ENCODE peak calls at places on chromosome 9, in eight cellular contexts. G is heart left ventricle, N is IMR-90, W is A673, H is stomach, Q is tibial artery, B is lower lobe of right lung, V is heart right ventricle. A is an unnamed sample.

GRCh38 chr9:29625292-29625731 is 2052.0 kb upstream of the C9orf72 start:
- DNase-seq in G (no peak), N (no peak), W (peak; percentile 98), H (no peak), Q (no peak), B (no peak), V (no peak), A (no peak)

GRCh38 chr9:112700080-112700479 is 17.8 kb downstream of the INIP start:
- DNase-seq in G (no peak), N (peak; percentile 30), W (no peak), H (no peak), Q (no peak), B (no peak), V (no peak), A (no peak)

GRCh38 chr9:89732295-89732951 is 127.6 kb downstream of the GADD45G start:
- DNase-seq in G (no peak), N (no peak), W (no peak), H (no peak), Q (no peak), B (no peak), V (no peak), A (no peak)

GRCh38 chr9:15135167-15135792 is 171.7 kb downstream of the TTC39B start:
- DNase-seq in G (peak; percentile 44), N (peak; percentile 69), W (peak; percentile 85), H (peak; percentile 51), Q (peak; percentile 54), B (no peak), V (peak; percentile 47), A (peak; percentile 63)

GRCh38 chr9:1962588-1963134 is 52.5 kb upstream of the SMARCA2 start:
- DNase-seq in G (no peak), N (no peak), W (no peak), H (no peak), Q (no peak), B (no peak), V (no peak), A (no peak)

GRCh38 chr9:78510035-78510434 is 213.1 kb downstream of the PSAT1 start:
- DNase-seq in G (no peak), N (no peak), W (no peak), H (no peak), Q (no peak), B (no peak), V (no peak), A (no peak)

GRCh38 chr9:127050152-127050551 is 72.3 kb downstream of the ANGPTL2 start:
- DNase-seq in G (no peak), N (no peak), W (no peak), H (no peak), Q (no peak), B (no peak), V (no peak), A (no peak)

GRCh38 chr9:86767373-86767772 is 179.9 kb downstream of the GAS1 start:
- DNase-seq in G (no peak), N (no peak), W (no peak), H (no peak), Q (no peak), B (no peak), V (no peak), A (no peak)

GRCh38 chr9:114091711-114092110 is 7.4 kb downstream of the KIF12 start:
- DNase-seq in G (no peak), N (no peak), W (no peak), H (no peak), Q (peak; percentile 8), B (no peak), V (no peak), A (no peak)

GRCh38 chr9:27117489-27118135 is 8.6 kb downstream of the TEK start:
- DNase-seq in G (peak; percentile 90), N (no peak), W (no peak), H (peak; percentile 70), Q (peak; percentile 54), B (peak; percentile 65), V (peak; percentile 82), A (no peak)

GRCh38 chr9:124594215-124594614 is 87.0 kb upstream of the NR5A1 start:
- DNase-seq in G (no peak), N (peak; percentile 20), W (peak; percentile 33), H (no peak), Q (no peak), B (no peak), V (no peak), A (no peak)

GRCh38 chr9:88802533-88802932 is 188.7 kb upstream of the S1PR3 start:
- DNase-seq in G (no peak), N (no peak), W (no peak), H (no peak), Q (no peak), B (no peak), V (no peak), A (no peak)

GRCh38 chr9:88657893-88658292 is 122.9 kb downstream of the NXNL2 start:
- DNase-seq in G (no peak), N (peak; percentile 44), W (no peak), H (no peak), Q (no peak), B (no peak), V (no peak), A (no peak)

GRCh38 chr9:100505564-100506159 is 32.7 kb downstream of the TMEFF1 start:
- DNase-seq in G (peak; percentile 58), N (peak; percentile 30), W (peak; percentile 86), H (peak; percentile 65), Q (peak; percentile 37), B (peak; percentile 77), V (peak; percentile 58), A (peak; percentile 90)

GRCh38 chr9:106758911-106759310 is 104.1 kb upstream of the ZNF462 start:
- DNase-seq in G (no peak), N (no peak), W (no peak), H (no peak), Q (no peak), B (no peak), V (no peak), A (no peak)

GRCh38 chr9:97427885-97428284 is 16.0 kb downstream of the TDRD7 start:
- DNase-seq in G (no peak), N (no peak), W (no peak), H (no peak), Q (no peak), B (no peak), V (no peak), A (no peak)

GRCh38 chr9:81116340-81117207 is 572.8 kb downstream of the TLE1 start:
- DNase-seq in G (no peak), N (peak; percentile 47), W (no peak), H (no peak), Q (no peak), B (no peak), V (no peak), A (no peak)

GRCh38 chr9:135365013-135365768 is 114.4 kb upstream of the PPP1R26 start:
- DNase-seq in G (no peak), N (no peak), W (no peak), H (no peak), Q (no peak), B (no peak), V (no peak), A (no peak)
- H3K4me1 ChIP-seq in G (no peaks in the 10 kb centered on the region), N (no peaks in the 10 kb centered on the region), W (no peaks in the 10 kb centered on the region), H (no peaks in the 10 kb centered on the region), Q (no peaks in the 10 kb centered on the region), B (no peaks in the 10 kb centered on the region), V (no peaks in the 10 kb centered on the region), A (no peaks in the 10 kb centered on the region)

GRCh38 chr9:95103385-95104087 is 214.0 kb downstream of the FANCC start:
- DNase-seq in G (peak; percentile 68), N (no peak), W (no peak), H (no peak), Q (no peak), B (peak; percentile 59), V (no peak), A (no peak)
- TF ChIP-seq CTCF in G (no peak), N (no peak), W (no peak), H (no peak), Q (no peak), B (peak; percentile 14), V (no peak), A (no peak)

GRCh38 chr9:92618633-92619225 is 51.2 kb downstream of the IPPK start:
- DNase-seq in G (no peak), N (no peak), W (no peak), H (peak; percentile 72), Q (no peak), B (no peak), V (no peak), A (no peak)
- H3K4me1 ChIP-seq in G (no peaks in the 10 kb centered on the region), N (peaks cover 14% of the 10 kb centered on the region), W (no peaks in the 10 kb centered on the region), H (peaks cover 49% of the 10 kb centered on the region), Q (peaks cover 46% of the 10 kb centered on the region), B (peaks cover 11% of the 10 kb centered on the region), V (no peaks in the 10 kb centered on the region), A (no peaks in the 10 kb centered on the region)

DNA sequence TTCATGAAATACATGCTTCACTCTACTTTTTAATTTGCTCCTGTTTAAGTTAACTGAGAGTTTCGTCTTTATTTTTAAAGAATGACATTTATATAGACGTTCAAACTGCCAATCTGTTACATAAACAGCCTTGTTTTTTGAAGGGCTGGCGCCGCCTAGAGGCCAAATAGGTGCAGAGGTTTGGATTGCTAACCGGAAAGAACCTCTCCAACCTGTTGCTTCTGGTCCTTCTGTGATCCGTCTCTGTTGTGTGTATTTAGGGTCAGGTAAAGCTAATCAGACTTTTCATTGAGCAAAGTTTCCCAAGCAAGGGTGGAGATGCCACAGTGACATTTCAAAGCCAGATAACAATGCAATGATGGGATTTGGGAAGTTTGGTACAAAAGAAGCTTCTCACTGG is 39.5 kb upstream of the GLIS3 start:
- DNase-seq in G (peak; percentile 71), N (peak; percentile 82), W (peak; percentile 87), H (peak; percentile 90), Q (peak; percentile 85), B (peak; percentile 89), V (peak; percentile 81), A (peak; percentile 36)
- TF ChIP-seq CTCF in G (peak; percentile 89), N (peak; percentile 95), W (peak; percentile 98), H (peak; percentile 91), Q (peak; percentile 87), B (peak; percentile 86), V (peak; percentile 93), A (peak; percentile 29)

GRCh38 chr9:131254107-131254491 is 22.2 kb downstream of the FAM78A start:
- DNase-seq in G (peak; percentile 84), N (no peak), W (peak; percentile 53), H (no peak), Q (peak; percentile 52), B (peak; percentile 71), V (peak; percentile 71), A (no peak)

GRCh38 chr9:131257266-131258025 is 18.9 kb downstream of the FAM78A start:
- DNase-seq in G (peak; percentile 22), N (no peak), W (no peak), H (no peak), Q (no peak), B (no peak), V (no peak), A (no peak)

GRCh38 chr9:131255731-131256197 is 20.5 kb downstream of the FAM78A start:
- DNase-seq in G (peak; percentile 27), N (no peak), W (no peak), H (no peak), Q (no peak), B (no peak), V (no peak), A (no peak)

DNA sequence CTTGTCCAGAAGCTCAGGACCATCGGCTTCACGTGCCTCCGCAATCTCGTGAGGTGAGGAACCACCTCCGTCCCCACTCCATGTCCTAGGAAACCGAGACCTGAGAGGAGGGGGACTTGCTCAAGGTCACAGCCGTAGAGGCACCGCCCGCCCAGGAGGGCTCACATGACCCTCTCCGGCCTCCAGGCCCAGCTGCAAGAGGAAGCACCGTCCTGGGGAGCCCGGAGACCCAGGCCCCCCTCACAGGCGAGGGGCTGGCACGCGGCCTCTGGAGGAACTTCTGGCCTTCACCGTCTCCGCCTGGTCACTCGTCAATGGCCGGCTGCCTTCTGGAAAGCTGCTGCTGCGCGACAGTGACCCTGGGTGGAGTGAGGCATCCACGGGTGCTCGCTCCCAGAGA is 24.2 kb downstream of the FAM78A start:
- DNase-seq in G (no peak), N (no peak), W (no peak), H (no peak), Q (peak; percentile 30), B (peak; percentile 60), V (no peak), A (no peak)
- H3K4me1 ChIP-seq in G (no peaks in the 10 kb centered on the region), N (peaks cover 10% of the 10 kb centered on the region), W (peaks cover 33% of the 10 kb centered on the region), H (peaks cover 6% of the 10 kb centered on the region), Q (peaks cover 3% of the 10 kb centered on the region), B (peaks cover 32% of the 10 kb centered on the region), V (peaks cover 22% of the 10 kb centered on the region), A (no peaks in the 10 kb centered on the region)